ENCODE peak calls at places on chromosomes 12 and 14, in seven cellular contexts. One of them, this sample, is unnamed.
A peak's percentile ranks its signal among the peaks of the same experiment; 100 is the strongest.

GRCh38 chr12:6927999-6928702 is 392 bp downstream of the ATN1 start:
- DNase-seq in IMR-90: no peak
- DNase-seq in GM13977: peak; percentile 77
- DNase-seq in HFF-Myc: no peak
- DNase-seq in Peyer's patch: peak; percentile 60
- DNase-seq in GM10248: no peak
- DNase-seq in osteocyte: no peak
- DNase-seq in this sample: peak; percentile 73

GRCh38 chr12:17139926-17140325 is 534.0 kb upstream of the LMO3 start:
- DNase-seq in Peyer's patch: no peak
- DNase-seq in HFF-Myc: no peak
- DNase-seq in osteocyte: no peak
- DNase-seq in GM10248: no peak
- DNase-seq in IMR-90: no peak
- DNase-seq in GM13977: no peak
- DNase-seq in this sample: no peak

GRCh38 chr12:117091758-117092510 is 7.3 kb downstream of the TESC start:
- DNase-seq in GM10248: no peak
- DNase-seq in Peyer's patch: peak; percentile 18
- DNase-seq in GM13977: no peak
- DNase-seq in IMR-90: no peak
- DNase-seq in osteocyte: no peak
- DNase-seq in HFF-Myc: no peak
- DNase-seq in this sample: no peak

GRCh38 chr12:107891967-107892366 is 117.5 kb downstream of the ASCL4 start:
- DNase-seq in osteocyte: no peak
- DNase-seq in GM13977: no peak
- DNase-seq in GM10248: no peak
- DNase-seq in Peyer's patch: no peak
- DNase-seq in HFF-Myc: no peak
- DNase-seq in IMR-90: peak; percentile 4
- DNase-seq in this sample: peak; percentile 23

GRCh38 chr12:8913702-8914032 is 642 bp upstream of the PHC1 start:
- DNase-seq in osteocyte: no peak
- DNase-seq in GM13977: peak; percentile 23
- DNase-seq in IMR-90: no peak
- DNase-seq in GM10248: no peak
- DNase-seq in Peyer's patch: no peak
- DNase-seq in HFF-Myc: no peak
- DNase-seq in this sample: peak; percentile 18

GRCh38 chr12:50006754-50007442 is 18.4 kb downstream of the RACGAP1 start:
- DNase-seq in HFF-Myc: no peak
- DNase-seq in Peyer's patch: no peak
- DNase-seq in GM10248: no peak
- DNase-seq in osteocyte: no peak
- DNase-seq in IMR-90: peak; percentile 49
- DNase-seq in GM13977: no peak
- DNase-seq in this sample: no peak

GRCh38 chr12:101935769-101936741 is 58.7 kb downstream of the DRAM1 start:
- DNase-seq in GM13977: peak; percentile 53
- DNase-seq in IMR-90: peak; percentile 99
- DNase-seq in osteocyte: no peak
- DNase-seq in Peyer's patch: no peak
- DNase-seq in GM10248: peak; percentile 55
- DNase-seq in HFF-Myc: peak; percentile 90
- DNase-seq in this sample: peak; percentile 67

GRCh38 chr12:99611590-99611989 is 36.0 kb upstream of the GARIN6 start:
- DNase-seq in HFF-Myc: no peak
- DNase-seq in IMR-90: no peak
- DNase-seq in osteocyte: no peak
- DNase-seq in GM10248: no peak
- DNase-seq in Peyer's patch: no peak
- DNase-seq in GM13977: no peak
- DNase-seq in this sample: no peak

GRCh38 chr12:20367731-20368652 is at the start of gene PDE3A:
- DNase-seq in IMR-90: peak; percentile 73
- DNase-seq in GM10248: no peak
- DNase-seq in GM13977: peak; percentile 24
- DNase-seq in HFF-Myc: no peak
- DNase-seq in osteocyte: peak; percentile 90
- DNase-seq in Peyer's patch: peak; percentile 78
- DNase-seq in this sample: no peak
- TF ChIP-seq CTCF in IMR-90: no peak
- TF ChIP-seq CTCF in GM10248: no peak
- TF ChIP-seq CTCF in GM13977: no peak
- TF ChIP-seq CTCF in HFF-Myc: peak; percentile 2
- TF ChIP-seq CTCF in osteocyte: peak; percentile 44
- TF ChIP-seq CTCF in Peyer's patch: peak; percentile 47
- TF ChIP-seq CTCF in this sample: no peak

GRCh38 chr14:54642950-54643695 is 76.2 kb downstream of the SAMD4A start:
- DNase-seq in Peyer's patch: no peak
- DNase-seq in HFF-Myc: no peak
- DNase-seq in GM13977: peak; percentile 28
- DNase-seq in GM10248: peak; percentile 24
- DNase-seq in IMR-90: peak; percentile 46
- DNase-seq in osteocyte: no peak
- DNase-seq in this sample: peak; percentile 29
- TF ChIP-seq CTCF in Peyer's patch: peak; percentile 38
- TF ChIP-seq CTCF in HFF-Myc: peak; percentile 8
- TF ChIP-seq CTCF in GM13977: peak; percentile 45
- TF ChIP-seq CTCF in GM10248: peak; percentile 34
- TF ChIP-seq CTCF in IMR-90: peak; percentile 36
- TF ChIP-seq CTCF in osteocyte: peak; percentile 44
- TF ChIP-seq CTCF in this sample: no peak

DNA sequence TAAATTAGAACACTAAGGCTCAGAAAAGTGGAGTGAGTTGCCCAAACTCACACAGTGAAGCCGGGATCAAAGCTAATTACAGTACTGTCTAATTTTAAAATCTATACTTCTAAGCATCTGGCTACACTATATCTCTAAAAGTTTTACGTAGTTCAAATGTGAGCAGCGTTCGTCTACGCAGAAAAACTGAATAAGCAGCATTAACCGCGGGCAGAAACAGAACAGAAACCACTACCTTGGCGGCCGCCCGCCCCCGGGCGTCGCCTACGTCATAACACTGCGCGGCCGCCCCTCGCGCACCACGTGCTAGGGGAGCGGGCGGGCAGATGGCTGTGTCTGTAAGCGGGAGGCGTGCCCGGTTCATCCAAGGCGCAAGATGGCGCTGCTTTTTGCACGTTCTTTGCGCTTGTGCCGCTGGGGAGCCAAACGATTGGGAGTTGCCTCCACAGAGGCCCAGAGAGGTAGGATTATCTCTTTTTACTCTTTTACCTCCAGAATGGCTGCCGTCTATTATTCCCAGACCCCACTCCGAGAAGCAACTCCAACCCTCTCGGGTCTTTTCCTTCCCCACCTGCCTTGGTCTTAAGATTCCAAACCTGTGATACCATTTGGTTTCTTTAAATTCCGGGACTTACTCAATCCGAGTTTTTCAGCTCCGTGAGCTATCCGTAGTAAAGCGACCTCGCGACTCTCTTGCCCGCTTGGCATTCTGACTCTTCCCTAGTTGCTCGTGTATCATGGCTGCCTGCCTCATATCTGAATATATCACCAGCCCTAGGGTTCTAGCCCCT is at the start of gene SPRYD4:
- DNase-seq in GM13977: peak; percentile 93
- DNase-seq in IMR-90: peak; percentile 90
- DNase-seq in osteocyte: peak; percentile 96
- DNase-seq in Peyer's patch: peak; percentile 94
- DNase-seq in GM10248: peak; percentile 96
- DNase-seq in HFF-Myc: peak; percentile 63
- DNase-seq in this sample: peak; percentile 92
- TF ChIP-seq CTCF in GM13977: peak; percentile 50
- TF ChIP-seq CTCF in IMR-90: peak; percentile 36
- TF ChIP-seq CTCF in osteocyte: peak; percentile 39
- TF ChIP-seq CTCF in Peyer's patch: peak; percentile 38
- TF ChIP-seq CTCF in GM10248: peak; percentile 63
- TF ChIP-seq CTCF in HFF-Myc: peak; percentile 38
- TF ChIP-seq CTCF in this sample: peak; percentile 21

GRCh38 chr14:60713513-60713912 is 10.6 kb downstream of the SIX4 start:
- DNase-seq in GM13977: no peak
- DNase-seq in osteocyte: no peak
- DNase-seq in GM10248: no peak
- DNase-seq in Peyer's patch: no peak
- DNase-seq in IMR-90: no peak
- DNase-seq in HFF-Myc: no peak
- DNase-seq in this sample: no peak

GRCh38 chr14:60710506-60710905 is 13.6 kb downstream of the SIX4 start:
- DNase-seq in IMR-90: no peak
- DNase-seq in GM13977: no peak
- DNase-seq in GM10248: no peak
- DNase-seq in HFF-Myc: no peak
- DNase-seq in Peyer's patch: no peak
- DNase-seq in osteocyte: no peak
- DNase-seq in this sample: no peak

GRCh38 chr14:60705100-60705499 is 19.1 kb downstream of the SIX4 start:
- DNase-seq in GM10248: no peak
- DNase-seq in GM13977: no peak
- DNase-seq in IMR-90: no peak
- DNase-seq in osteocyte: no peak
- DNase-seq in Peyer's patch: no peak
- DNase-seq in HFF-Myc: no peak
- DNase-seq in this sample: no peak

DNA sequence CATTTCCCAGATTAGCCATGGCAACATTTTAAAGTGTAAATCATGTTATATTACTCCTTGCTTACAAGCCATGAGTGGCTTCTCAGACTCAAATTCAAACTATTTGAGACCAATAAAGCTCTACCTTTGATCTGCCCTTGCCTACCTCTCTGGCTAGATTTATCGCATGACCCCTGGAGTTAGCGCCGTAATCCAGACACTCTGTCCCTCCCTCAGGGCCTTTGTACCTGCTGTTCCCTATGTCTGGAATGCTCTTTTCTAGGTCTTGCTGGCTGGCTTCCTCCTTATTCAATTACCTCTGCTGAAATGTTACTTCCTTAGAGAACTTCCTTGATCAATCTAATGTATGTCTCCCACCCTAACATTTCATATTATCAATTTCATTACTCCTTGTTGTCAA is 16.3 kb downstream of the SIX4 start:
- DNase-seq in IMR-90: no peak
- DNase-seq in Peyer's patch: no peak
- DNase-seq in HFF-Myc: no peak
- DNase-seq in GM10248: no peak
- DNase-seq in osteocyte: no peak
- DNase-seq in GM13977: no peak
- DNase-seq in this sample: no peak
- TF ChIP-seq CTCF in IMR-90: no peak
- TF ChIP-seq CTCF in Peyer's patch: no peak
- TF ChIP-seq CTCF in HFF-Myc: no peak
- TF ChIP-seq CTCF in GM10248: no peak
- TF ChIP-seq CTCF in osteocyte: no peak
- TF ChIP-seq CTCF in GM13977: no peak
- TF ChIP-seq CTCF in this sample: no peak